ENCODE peak calls at places on chromosomes 5 and 9, in four cellular contexts. B is IMR-90, N is adrenal gland, P is sigmoid colon. F is an unnamed sample.
A peak's percentile ranks its signal among the peaks of the same experiment; 100 is the strongest.

GRCh38 chr9:110199643-110200042 is 8.3 kb downstream of the C9orf152 start:
- DNase-seq in B (no peak), N (no peak), P (no peak), F (no peak)

GRCh38 chr5:136249678-136250266 is 56.8 kb upstream of the SMIM32 start:
- DNase-seq in B (peak; percentile 70), N (peak; percentile 78), P (no peak), F (peak; percentile 5)

GRCh38 chr5:55994502-55994997 is at the start of gene IL6ST:
- DNase-seq in B (peak; percentile 93), N (peak; percentile 80), P (no peak), F (no peak)

GRCh38 chr9:129954868-129955550 is 88.0 kb downstream of the FNBP1 start:
- DNase-seq in B (peak; percentile 33), N (no peak), P (no peak), F (no peak)

GRCh38 chr5:170540276-170540675 is 36.5 kb downstream of the KCNIP1 start:
- DNase-seq in B (no peak), N (no peak), P (peak; percentile 40), F (no peak)

GRCh38 chr5:74161171-74161570 is 479.4 kb downstream of the ENC1 start:
- DNase-seq in B (peak; percentile 4), N (no peak), P (no peak), F (no peak)

GRCh38 chr5:181035991-181036815 is 3.9 kb upstream of the BTNL9 start:
- DNase-seq in B (no peak), N (no peak), P (no peak), F (no peak)

GRCh38 chr9:8365029-8365428 is 565.5 kb upstream of the DMAC1 start:
- DNase-seq in B (peak; percentile 76), N (no peak), P (no peak), F (no peak)

GRCh38 chr5:111364992-111365391 is 140.8 kb downstream of the CAMK4 start:
- DNase-seq in B (peak; percentile 17), N (no peak), P (no peak), F (no peak)

GRCh38 chr5:74956278-74956677 is 90.1 kb upstream of the FAM169A start:
- DNase-seq in B (no peak), N (no peak), P (no peak), F (no peak)

GRCh38 chr9:95024097-95024671 is 293.3 kb downstream of the FANCC start:
- DNase-seq in B (no peak), N (no peak), P (no peak), F (no peak)

GRCh38 chr5:30040483-30041116 is 1152.9 kb upstream of the CDH6 start:
- DNase-seq in B (peak; percentile 31), N (peak; percentile 52), P (no peak), F (peak; percentile 84)

GRCh38 chr5:654071-654778 is 38.9 kb downstream of the TPPP start:
- DNase-seq in B (no peak), N (no peak), P (peak; percentile 19), F (no peak)

GRCh38 chr9:116580853-116581252 is 106.3 kb upstream of the TRIM32 start:
- DNase-seq in B (no peak), N (no peak), P (no peak), F (no peak)

GRCh38 chr5:36631161-36631560 is 24.8 kb downstream of the SLC1A3 start:
- DNase-seq in B (no peak), N (no peak), P (no peak), F (no peak)

GRCh38 chr5:108650997-108651396 is 96.7 kb upstream of the FER start:
- DNase-seq in B (peak; percentile 81), N (no peak), P (no peak), F (peak; percentile 14)

GRCh38 chr9:106862115-106862945 is 636 bp upstream of the ZNF462 start:
- DNase-seq in B (peak; percentile 52), N (peak; percentile 44), P (peak; percentile 73), F (no peak)

DNA sequence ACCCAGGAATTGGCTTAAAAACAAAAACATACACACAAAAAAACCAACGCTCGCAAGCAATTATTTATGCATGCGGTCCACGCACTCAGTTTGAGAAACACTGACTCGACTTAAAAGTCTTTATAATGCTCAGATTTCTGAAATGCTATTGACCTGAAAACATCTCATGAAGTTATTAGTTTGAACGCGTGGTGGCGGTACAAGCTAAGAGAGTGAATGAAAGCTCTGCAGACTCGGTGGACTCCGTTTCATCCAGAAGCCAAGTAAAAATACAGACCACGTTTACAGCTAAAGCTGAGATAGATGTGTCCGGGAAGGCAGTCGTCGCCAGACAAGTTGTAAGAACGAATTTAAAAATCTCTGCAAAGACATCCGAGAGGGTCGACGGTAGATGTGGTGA is at the start of gene PCDHB6:
- DNase-seq in B (peak; percentile 3), N (no peak), P (no peak), F (no peak)
- H3K9me3 ChIP-seq in B (peaks cover 13% of the 10 kb centered on the region), N (no peaks in the 10 kb centered on the region), P (peaks cover 6% of the 10 kb centered on the region), F (no peaks in the 10 kb centered on the region)

DNA sequence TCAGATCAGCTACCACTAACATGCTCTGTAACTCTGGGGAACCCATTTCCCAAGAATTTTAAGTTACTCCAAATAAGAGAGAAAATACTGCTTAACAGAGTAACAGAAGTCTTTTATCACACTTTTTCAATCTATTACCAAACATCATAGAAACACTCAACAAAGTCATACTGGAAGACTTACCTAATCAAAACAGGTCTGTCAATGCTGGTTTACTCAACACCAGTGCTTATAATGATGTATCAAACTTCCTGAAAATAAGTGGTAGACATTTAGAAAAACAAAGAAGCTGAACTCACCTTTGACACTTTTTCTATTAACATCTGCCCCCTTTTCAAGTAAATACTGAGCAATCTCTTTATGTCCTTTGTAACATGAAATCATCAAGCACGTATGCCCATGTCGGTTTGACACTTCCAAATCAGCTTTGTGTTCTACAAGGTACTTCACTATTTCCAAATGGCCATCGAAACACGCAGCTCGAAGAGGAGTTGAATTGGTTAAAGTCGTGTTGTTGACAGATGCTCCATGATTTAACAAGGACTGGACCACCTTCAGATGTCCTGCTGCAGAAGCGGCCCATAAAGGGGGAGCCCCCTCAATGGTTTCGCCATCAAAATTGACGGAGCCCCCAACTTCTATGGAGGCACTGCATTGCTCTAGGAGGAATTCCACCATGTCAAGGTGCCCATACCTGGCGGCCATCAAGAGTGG is 1.8 kb downstream of the FEM1C start:
- DNase-seq in B (no peak), N (peak; percentile 23), P (no peak), F (no peak)
- H3K27ac ChIP-seq in B (peak overlapping the region; percentile 92), N (peak overlapping the region; percentile 97), P (peak overlapping the region; percentile 99), F (no peak overlapping the region)

DNA sequence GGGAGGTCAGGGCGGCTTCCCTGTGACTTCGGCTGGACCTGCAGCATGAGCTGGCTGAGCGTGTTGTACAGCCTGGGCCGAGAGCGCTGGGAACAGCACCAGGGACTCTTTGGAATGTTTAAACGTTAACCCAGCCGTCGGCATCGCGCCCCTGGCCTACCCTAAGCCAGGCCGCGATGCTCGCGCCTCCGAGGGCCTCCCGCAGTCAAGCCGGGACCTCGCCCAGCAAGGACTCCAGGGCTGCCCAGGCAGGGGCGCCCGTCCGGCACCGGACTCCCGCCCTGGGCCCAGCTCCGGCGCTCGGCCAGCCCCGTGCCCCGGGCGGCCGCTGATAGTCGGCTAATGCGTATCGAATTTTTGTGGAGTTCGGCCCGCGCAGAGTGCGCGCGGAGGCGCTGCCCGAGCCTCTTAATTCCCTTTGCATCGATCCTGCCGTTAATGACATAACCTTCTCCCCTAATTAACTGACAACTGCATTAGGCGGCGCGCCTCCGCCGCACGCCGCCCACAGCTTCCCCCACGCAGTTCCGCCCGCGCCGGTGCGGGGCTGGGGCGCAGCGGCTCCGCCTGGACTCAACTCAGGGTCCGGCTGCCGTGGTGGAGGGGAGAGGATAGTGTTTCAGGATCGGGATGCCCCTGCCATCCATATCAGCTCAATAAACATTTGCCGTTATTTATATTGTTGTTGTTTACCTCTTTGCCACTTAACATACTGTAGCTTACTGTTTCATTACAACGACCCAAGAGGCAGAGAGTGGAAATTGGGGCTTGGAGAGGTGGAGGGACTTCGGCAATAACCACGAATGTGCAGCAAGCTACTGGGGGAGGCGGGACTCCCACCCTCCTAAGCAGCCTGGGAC is 28.8 kb upstream of the CDC23 start:
- DNase-seq in B (no peak), N (no peak), P (peak; percentile 62), F (no peak)
- H3K9me3 ChIP-seq in B (no peaks in the 10 kb centered on the region), N (no peaks in the 10 kb centered on the region), P (no peaks in the 10 kb centered on the region), F (no peaks in the 10 kb centered on the region)

GRCh38 chr5:126811515-126812198 is 34.7 kb downstream of the LMNB1 start:
- DNase-seq in B (peak; percentile 80), N (no peak), P (no peak), F (no peak)
- H3K27ac ChIP-seq in B (no peak overlapping the region), N (no peak overlapping the region), P (no peak overlapping the region), F (no peak overlapping the region)

GRCh38 chr9:135647897-135648296 is 8.6 kb upstream of the GLT6D1 start:
- DNase-seq in B (no peak), N (no peak), P (no peak), F (no peak)

GRCh38 chr9:135648494-135649410 is 9.4 kb upstream of the GLT6D1 start:
- DNase-seq in B (no peak), N (no peak), P (no peak), F (no peak)

GRCh38 chr9:135649508-135649907 is 10.2 kb upstream of the GLT6D1 start:
- DNase-seq in B (no peak), N (no peak), P (no peak), F (no peak)

GRCh38 chr9:135655317-135656003 is 7.6 kb upstream of the LCN9 start:
- DNase-seq in B (no peak), N (no peak), P (no peak), F (no peak)

DNA sequence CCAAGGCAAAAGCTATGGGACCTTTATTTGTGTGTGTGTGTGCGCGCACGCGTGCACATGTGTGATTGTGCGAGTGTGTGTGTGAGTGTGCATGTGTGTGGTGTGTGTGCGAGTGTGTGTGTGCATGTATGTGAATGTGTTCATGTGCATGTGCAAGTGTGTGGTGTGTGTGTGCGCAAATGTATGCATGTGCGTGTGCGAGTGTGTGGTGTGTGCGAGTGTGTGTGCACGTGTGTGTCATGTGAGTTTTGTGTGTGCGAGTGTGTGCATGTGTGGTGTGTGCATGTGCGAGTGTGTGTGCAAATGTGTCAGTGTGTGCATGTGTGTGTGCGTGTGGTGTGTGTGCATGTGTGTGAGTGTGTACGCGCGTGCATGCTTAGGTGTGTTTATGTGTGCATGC is 11.1 kb upstream of the GLT6D1 start:
- DNase-seq in B (no peak), N (no peak), P (no peak), F (no peak)
- H3K9me3 ChIP-seq in B (peaks cover 19% of the 10 kb centered on the region), N (no peaks in the 10 kb centered on the region), P (peaks cover 8% of the 10 kb centered on the region), F (peaks cover 6% of the 10 kb centered on the region)

GRCh38 chr9:108185613-108186012 is 670.2 kb downstream of the ACTL7B start:
- DNase-seq in B (no peak), N (no peak), P (no peak), F (no peak)
- H3K27ac ChIP-seq in B (no peak overlapping the region), N (no peak overlapping the region), P (no peak overlapping the region), F (no peak overlapping the region)

GRCh38 chr9:135002336-135002735 is 84.6 kb upstream of the FCN1 start:
- DNase-seq in B (no peak), N (no peak), P (no peak), F (no peak)
- H3K9me3 ChIP-seq in B (peaks cover 28% of the 10 kb centered on the region), N (no peaks in the 10 kb centered on the region), P (no peaks in the 10 kb centered on the region), F (peaks cover 6% of the 10 kb centered on the region)

DNA sequence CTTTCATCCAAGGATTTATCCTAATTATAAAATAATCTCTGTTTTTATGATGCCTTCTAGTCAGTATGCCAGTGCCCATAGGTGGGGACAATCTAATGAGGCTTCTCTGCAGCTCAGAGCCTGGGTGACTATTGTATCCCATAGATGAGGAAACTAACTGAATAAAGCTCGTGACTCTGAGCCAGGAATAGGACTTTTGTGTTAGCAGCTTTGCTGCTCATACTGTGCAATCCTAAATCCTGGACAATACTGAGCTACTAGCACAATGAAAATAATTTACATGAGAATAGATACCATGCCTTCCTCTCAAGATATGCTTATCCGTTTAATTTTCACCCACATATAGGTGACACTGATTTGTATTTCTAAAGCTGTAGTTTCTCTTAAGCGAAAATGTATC is 443.0 kb downstream of the PLK2 start:
- DNase-seq in B (no peak), N (no peak), P (no peak), F (no peak)
- H3K27ac ChIP-seq in B (no peak overlapping the region), N (no peak overlapping the region), P (no peak overlapping the region), F (no peak overlapping the region)